ENCODE peak calls at places on chromosome 7, in nine cellular contexts. M is HAP-1, N is neural crest cell, P is GM12878, I is GM12865, T is DMS153, Q is smooth muscle cell of the brain vasculature, C is NCI-H524, F is aorta. O is an unnamed sample.

GRCh38 chr7:50832744-50833143 is 50.0 kb upstream of the GRB10 start:
- DNase-seq in M (no peak), N (no peak), P (no peak), I (no peak), T (no peak), Q (no peak), C (no peak), F (no peak), O (no peak)

GRCh38 chr7:137953692-137954470 is 48.0 kb downstream of the CREB3L2 start:
- DNase-seq in M (peak), N (no peak), P (no peak), I (peak), T (peak), Q (peak), C (peak), F (no peak), O (no peak)

GRCh38 chr7:124764847-124765400 is 668 bp downstream of the GPR37 start:
- DNase-seq in M (no peak), N (peak), P (no peak), I (peak), T (no peak), Q (no peak), C (peak), F (peak), O (peak)

GRCh38 chr7:4958477-4959301 is at the start of gene MMD2:
- DNase-seq in M (no peak), N (no peak), P (no peak), I (no peak), T (no peak), Q (no peak), C (peak), F (peak), O (no peak)

GRCh38 chr7:142477079-142477651 is 219.3 kb upstream of the PRSS58 start:
- DNase-seq in M (no peak), N (no peak), P (no peak), I (no peak), T (no peak), Q (peak), C (no peak), F (no peak), O (no peak)

GRCh38 chr7:55273186-55273980 is 91.8 kb upstream of the LANCL2 start:
- DNase-seq in M (no peak), N (no peak), P (no peak), I (no peak), T (no peak), Q (no peak), C (no peak), F (no peak), O (no peak)

GRCh38 chr7:13890793-13891192 is 98.7 kb downstream of the ETV1 start:
- DNase-seq in M (no peak), N (no peak), P (no peak), I (no peak), T (no peak), Q (no peak), C (no peak), F (no peak), O (no peak)

GRCh38 chr7:139362302-139362701 is 2.6 kb downstream of the LUC7L2 start:
- DNase-seq in M (peak), N (no peak), P (no peak), I (no peak), T (no peak), Q (no peak), C (peak), F (no peak), O (no peak)

GRCh38 chr7:102244601-102245000 is 42.1 kb upstream of the SH2B2 start:
- DNase-seq in M (no peak), N (no peak), P (no peak), I (no peak), T (no peak), Q (no peak), C (no peak), F (no peak), O (no peak)

GRCh38 chr7:12683678-12684077 is 3.8 kb upstream of the ARL4A start:
- DNase-seq in M (peak), N (no peak), P (no peak), I (no peak), T (no peak), Q (no peak), C (peak), F (no peak), O (no peak)

GRCh38 chr7:139081584-139081983 is 27.9 kb downstream of the ZC3HAV1 start:
- DNase-seq in M (no peak), N (no peak), P (no peak), I (no peak), T (no peak), Q (no peak), C (no peak), F (no peak), O (no peak)

GRCh38 chr7:106009511-106010226 is 46.6 kb downstream of the CDHR3 start:
- DNase-seq in M (peak), N (peak), P (no peak), I (peak), T (peak), Q (no peak), C (peak), F (peak), O (peak)

GRCh38 chr7:35700327-35700726 is 5.4 kb upstream of the HERPUD2 start:
- DNase-seq in M (no peak), N (no peak), P (no peak), I (no peak), T (no peak), Q (no peak), C (no peak), F (no peak), O (no peak)

GRCh38 chr7:1225462-1226154 is 7.1 kb upstream of the UNCX start:
- DNase-seq in M (no peak), N (no peak), P (no peak), I (no peak), T (no peak), Q (no peak), C (peak), F (peak), O (peak)

GRCh38 chr7:4830176-4830575 is 31.7 kb downstream of the PAPOLB start:
- DNase-seq in M (peak), N (peak), P (peak), I (peak), T (no peak), Q (peak), C (peak), F (peak), O (peak)

GRCh38 chr7:33065981-33066380 is 3.4 kb upstream of the NT5C3A start:
- DNase-seq in M (no peak), N (no peak), P (no peak), I (no peak), T (no peak), Q (no peak), C (no peak), F (no peak), O (no peak)

GRCh38 chr7:69934475-69934903 is 336.2 kb downstream of the AUTS2 start:
- DNase-seq in M (peak), N (no peak), P (no peak), I (no peak), T (peak), Q (no peak), C (peak), F (no peak), O (no peak)

GRCh38 chr7:17913250-17913649 is 27.0 kb downstream of the SNX13 start:
- DNase-seq in M (no peak), N (no peak), P (no peak), I (peak), T (no peak), Q (no peak), C (no peak), F (no peak), O (no peak)

GRCh38 chr7:23672033-23672432 is 8.0 kb upstream of the FAM221A start:
- DNase-seq in M (no peak), N (no peak), P (no peak), I (no peak), T (no peak), Q (no peak), C (no peak), F (no peak), O (no peak)

GRCh38 chr7:38311329-38311937 is 38.0 kb upstream of the TARP start:
- DNase-seq in M (peak), N (no peak), P (no peak), I (no peak), T (no peak), Q (no peak), C (peak), F (peak), O (no peak)

GRCh38 chr7:103117016-103117415 is 31.9 kb downstream of the NAPEPLD start:
- DNase-seq in M (no peak), N (no peak), P (no peak), I (no peak), T (no peak), Q (no peak), C (no peak), F (no peak), O (no peak)

GRCh38 chr7:67618569-67619543 is 622.2 kb downstream of the TYW1 start:
- DNase-seq in M (no peak), N (no peak), P (no peak), I (no peak), T (peak), Q (no peak), C (peak), F (no peak), O (no peak)

GRCh38 chr7:75534727-75535307 is 42.7 kb downstream of the SPDYE5 start:
- DNase-seq in M (no peak), N (no peak), P (peak), I (peak), T (no peak), Q (no peak), C (peak), F (no peak), O (no peak)

GRCh38 chr7:77674878-77675277 is 21.4 kb upstream of the RSBN1L start:
- DNase-seq in M (no peak), N (no peak), P (no peak), I (peak), T (no peak), Q (no peak), C (no peak), F (no peak), O (no peak)

GRCh38 chr7:22061781-22062180 is 116.1 kb upstream of the CDCA7L start:
- DNase-seq in M (no peak), N (no peak), P (no peak), I (no peak), T (no peak), Q (no peak), C (no peak), F (no peak), O (no peak)

GRCh38 chr7:119720541-119720940 is 552.4 kb upstream of the KCND2 start:
- DNase-seq in M (no peak), N (no peak), P (no peak), I (no peak), T (no peak), Q (peak), C (peak), F (no peak), O (no peak)

GRCh38 chr7:13032524-13032923 is 345.1 kb downstream of the ARL4A start:
- DNase-seq in M (no peak), N (no peak), P (no peak), I (no peak), T (no peak), Q (no peak), C (no peak), F (no peak), O (no peak)

GRCh38 chr7:151085691-151086620 is at the start of gene AGAP3:
- DNase-seq in M (peak), N (peak), P (no peak), I (peak), T (peak), Q (peak), C (peak), F (peak), O (peak)

GRCh38 chr7:469591-469961 is 50.1 kb downstream of the PDGFA start:
- DNase-seq in M (no peak), N (no peak), P (no peak), I (no peak), T (no peak), Q (no peak), C (no peak), F (no peak), O (no peak)

GRCh38 chr7:83413425-83413824 is 235.5 kb downstream of the SEMA3E start:
- DNase-seq in M (no peak), N (no peak), P (no peak), I (no peak), T (no peak), Q (no peak), C (no peak), F (no peak), O (no peak)